ENCODE peak calls at places on chromosomes 2 and 18, in eight cellular contexts. One of them, this sample, is unnamed.

GRCh38 chr2:143616452-143616851 is 487.2 kb downstream of the ARHGAP15 start:
- DNase-seq in non-pigmented ciliary epithelial cell: no peak
- DNase-seq in stimulated activated naive B cell treated with anti-CD40 and anti-IgM and Interleukin-4, amounts not matched to agents 10 μg/mL and 1 μg/mL and 100 μg/mL, for 72 hours: no peak
- DNase-seq in GF-D8: peak
- DNase-seq in fibroblast of lung: no peak
- DNase-seq in pons: no peak
- DNase-seq in NCI-H774: no peak
- DNase-seq in H54: no peak
- DNase-seq in this sample: no peak

GRCh38 chr2:152920846-152921245 is 202.4 kb downstream of the ARL6IP6 start:
- DNase-seq in non-pigmented ciliary epithelial cell: no peak
- DNase-seq in stimulated activated naive B cell treated with anti-CD40 and anti-IgM and Interleukin-4, amounts not matched to agents 10 μg/mL and 1 μg/mL and 100 μg/mL, for 72 hours: no peak
- DNase-seq in GF-D8: no peak
- DNase-seq in fibroblast of lung: peak
- DNase-seq in pons: no peak
- DNase-seq in NCI-H774: no peak
- DNase-seq in H54: peak
- DNase-seq in this sample: no peak

GRCh38 chr2:233081232-233081730 is 21.1 kb downstream of the INPP5D start:
- DNase-seq in non-pigmented ciliary epithelial cell: no peak
- DNase-seq in stimulated activated naive B cell treated with anti-CD40 and anti-IgM and Interleukin-4, amounts not matched to agents 10 μg/mL and 1 μg/mL and 100 μg/mL, for 72 hours: peak
- DNase-seq in GF-D8: no peak
- DNase-seq in fibroblast of lung: no peak
- DNase-seq in pons: peak
- DNase-seq in NCI-H774: no peak
- DNase-seq in H54: no peak
- DNase-seq in this sample: peak

GRCh38 chr2:233758849-233759248 is 1.2 kb upstream of the UGT1A1 start:
- DNase-seq in non-pigmented ciliary epithelial cell: no peak
- DNase-seq in stimulated activated naive B cell treated with anti-CD40 and anti-IgM and Interleukin-4, amounts not matched to agents 10 μg/mL and 1 μg/mL and 100 μg/mL, for 72 hours: no peak
- DNase-seq in GF-D8: no peak
- DNase-seq in fibroblast of lung: peak
- DNase-seq in pons: no peak
- DNase-seq in NCI-H774: no peak
- DNase-seq in H54: no peak
- DNase-seq in this sample: no peak

GRCh38 chr2:39602616-39603015 is 63.1 kb upstream of the TMEM178A start:
- DNase-seq in non-pigmented ciliary epithelial cell: no peak
- DNase-seq in stimulated activated naive B cell treated with anti-CD40 and anti-IgM and Interleukin-4, amounts not matched to agents 10 μg/mL and 1 μg/mL and 100 μg/mL, for 72 hours: no peak
- DNase-seq in GF-D8: no peak
- DNase-seq in fibroblast of lung: no peak
- DNase-seq in pons: no peak
- DNase-seq in NCI-H774: no peak
- DNase-seq in H54: no peak
- DNase-seq in this sample: no peak

GRCh38 chr2:240500561-240501423 is 57.0 kb downstream of the ANKMY1 start:
- DNase-seq in non-pigmented ciliary epithelial cell: no peak
- DNase-seq in stimulated activated naive B cell treated with anti-CD40 and anti-IgM and Interleukin-4, amounts not matched to agents 10 μg/mL and 1 μg/mL and 100 μg/mL, for 72 hours: no peak
- DNase-seq in GF-D8: no peak
- DNase-seq in fibroblast of lung: no peak
- DNase-seq in pons: no peak
- DNase-seq in NCI-H774: no peak
- DNase-seq in H54: no peak
- DNase-seq in this sample: no peak

GRCh38 chr2:7752291-7752690 is 835.1 kb downstream of the RNF144A start:
- DNase-seq in non-pigmented ciliary epithelial cell: no peak
- DNase-seq in stimulated activated naive B cell treated with anti-CD40 and anti-IgM and Interleukin-4, amounts not matched to agents 10 μg/mL and 1 μg/mL and 100 μg/mL, for 72 hours: no peak
- DNase-seq in GF-D8: no peak
- DNase-seq in fibroblast of lung: no peak
- DNase-seq in pons: peak
- DNase-seq in NCI-H774: no peak
- DNase-seq in H54: no peak
- DNase-seq in this sample: no peak

GRCh38 chr18:7567487-7568425 is 640 bp downstream of the PTPRM start:
- DNase-seq in non-pigmented ciliary epithelial cell: no peak
- DNase-seq in stimulated activated naive B cell treated with anti-CD40 and anti-IgM and Interleukin-4, amounts not matched to agents 10 μg/mL and 1 μg/mL and 100 μg/mL, for 72 hours: peak
- DNase-seq in GF-D8: no peak
- DNase-seq in fibroblast of lung: peak
- DNase-seq in pons: no peak
- DNase-seq in NCI-H774: no peak
- DNase-seq in H54: peak
- DNase-seq in this sample: no peak

GRCh38 chr2:159890945-159891588 is 93.1 kb upstream of the CD302 start:
- DNase-seq in non-pigmented ciliary epithelial cell: no peak
- DNase-seq in stimulated activated naive B cell treated with anti-CD40 and anti-IgM and Interleukin-4, amounts not matched to agents 10 μg/mL and 1 μg/mL and 100 μg/mL, for 72 hours: no peak
- DNase-seq in GF-D8: no peak
- DNase-seq in fibroblast of lung: no peak
- DNase-seq in pons: no peak
- DNase-seq in NCI-H774: no peak
- DNase-seq in H54: no peak
- DNase-seq in this sample: no peak

GRCh38 chr2:26011990-26012856 is 21.7 kb upstream of the RAB10 start:
- DNase-seq in non-pigmented ciliary epithelial cell: no peak
- DNase-seq in stimulated activated naive B cell treated with anti-CD40 and anti-IgM and Interleukin-4, amounts not matched to agents 10 μg/mL and 1 μg/mL and 100 μg/mL, for 72 hours: no peak
- DNase-seq in GF-D8: no peak
- DNase-seq in fibroblast of lung: peak
- DNase-seq in pons: no peak
- DNase-seq in NCI-H774: peak
- DNase-seq in H54: no peak
- DNase-seq in this sample: peak

GRCh38 chr18:57803119-57803969 is at the start of gene ATP8B1:
- DNase-seq in non-pigmented ciliary epithelial cell: no peak
- DNase-seq in stimulated activated naive B cell treated with anti-CD40 and anti-IgM and Interleukin-4, amounts not matched to agents 10 μg/mL and 1 μg/mL and 100 μg/mL, for 72 hours: peak
- DNase-seq in GF-D8: no peak
- DNase-seq in fibroblast of lung: peak
- DNase-seq in pons: no peak
- DNase-seq in NCI-H774: peak
- DNase-seq in H54: no peak
- DNase-seq in this sample: no peak

GRCh38 chr2:75560768-75561565 is at the start of gene EVA1A:
- DNase-seq in non-pigmented ciliary epithelial cell: no peak
- DNase-seq in stimulated activated naive B cell treated with anti-CD40 and anti-IgM and Interleukin-4, amounts not matched to agents 10 μg/mL and 1 μg/mL and 100 μg/mL, for 72 hours: no peak
- DNase-seq in GF-D8: no peak
- DNase-seq in fibroblast of lung: peak
- DNase-seq in pons: no peak
- DNase-seq in NCI-H774: peak
- DNase-seq in H54: peak
- DNase-seq in this sample: no peak

GRCh38 chr2:58156780-58157179 is 84.3 kb downstream of the FANCL start:
- DNase-seq in non-pigmented ciliary epithelial cell: no peak
- DNase-seq in stimulated activated naive B cell treated with anti-CD40 and anti-IgM and Interleukin-4, amounts not matched to agents 10 μg/mL and 1 μg/mL and 100 μg/mL, for 72 hours: no peak
- DNase-seq in GF-D8: no peak
- DNase-seq in fibroblast of lung: peak
- DNase-seq in pons: no peak
- DNase-seq in NCI-H774: no peak
- DNase-seq in H54: no peak
- DNase-seq in this sample: no peak

GRCh38 chr2:44810892-44811530 is 130.5 kb upstream of the SIX3 start:
- DNase-seq in non-pigmented ciliary epithelial cell: no peak
- DNase-seq in stimulated activated naive B cell treated with anti-CD40 and anti-IgM and Interleukin-4, amounts not matched to agents 10 μg/mL and 1 μg/mL and 100 μg/mL, for 72 hours: no peak
- DNase-seq in GF-D8: no peak
- DNase-seq in fibroblast of lung: no peak
- DNase-seq in pons: no peak
- DNase-seq in NCI-H774: no peak
- DNase-seq in H54: no peak
- DNase-seq in this sample: no peak

GRCh38 chr18:34122724-34123334 is 101.9 kb downstream of the NOL4 start:
- DNase-seq in non-pigmented ciliary epithelial cell: no peak
- DNase-seq in stimulated activated naive B cell treated with anti-CD40 and anti-IgM and Interleukin-4, amounts not matched to agents 10 μg/mL and 1 μg/mL and 100 μg/mL, for 72 hours: peak
- DNase-seq in GF-D8: peak
- DNase-seq in fibroblast of lung: peak
- DNase-seq in pons: peak
- DNase-seq in NCI-H774: peak
- DNase-seq in H54: peak
- DNase-seq in this sample: peak

GRCh38 chr2:109069430-109070194 is 59.4 kb upstream of the SH3RF3 start:
- DNase-seq in non-pigmented ciliary epithelial cell: no peak
- DNase-seq in stimulated activated naive B cell treated with anti-CD40 and anti-IgM and Interleukin-4, amounts not matched to agents 10 μg/mL and 1 μg/mL and 100 μg/mL, for 72 hours: no peak
- DNase-seq in GF-D8: no peak
- DNase-seq in fibroblast of lung: no peak
- DNase-seq in pons: no peak
- DNase-seq in NCI-H774: no peak
- DNase-seq in H54: no peak
- DNase-seq in this sample: no peak

GRCh38 chr18:48940854-48941531 is 9.8 kb downstream of the SMAD7 start:
- DNase-seq in non-pigmented ciliary epithelial cell: no peak
- DNase-seq in stimulated activated naive B cell treated with anti-CD40 and anti-IgM and Interleukin-4, amounts not matched to agents 10 μg/mL and 1 μg/mL and 100 μg/mL, for 72 hours: no peak
- DNase-seq in GF-D8: peak
- DNase-seq in fibroblast of lung: no peak
- DNase-seq in pons: no peak
- DNase-seq in NCI-H774: no peak
- DNase-seq in H54: no peak
- DNase-seq in this sample: no peak

GRCh38 chr2:37795938-37796337 is 124.5 kb upstream of the CDC42EP3 start:
- DNase-seq in non-pigmented ciliary epithelial cell: no peak
- DNase-seq in stimulated activated naive B cell treated with anti-CD40 and anti-IgM and Interleukin-4, amounts not matched to agents 10 μg/mL and 1 μg/mL and 100 μg/mL, for 72 hours: no peak
- DNase-seq in GF-D8: no peak
- DNase-seq in fibroblast of lung: peak
- DNase-seq in pons: no peak
- DNase-seq in NCI-H774: no peak
- DNase-seq in H54: no peak
- DNase-seq in this sample: no peak

GRCh38 chr2:85662899-85663683 is 4.9 kb downstream of the SFTPB start:
- DNase-seq in non-pigmented ciliary epithelial cell: peak
- DNase-seq in stimulated activated naive B cell treated with anti-CD40 and anti-IgM and Interleukin-4, amounts not matched to agents 10 μg/mL and 1 μg/mL and 100 μg/mL, for 72 hours: no peak
- DNase-seq in GF-D8: no peak
- DNase-seq in fibroblast of lung: peak
- DNase-seq in pons: no peak
- DNase-seq in NCI-H774: no peak
- DNase-seq in H54: peak
- DNase-seq in this sample: no peak

GRCh38 chr2:26599387-26599786 is 41.8 kb downstream of the CIB4 start:
- DNase-seq in non-pigmented ciliary epithelial cell: no peak
- DNase-seq in stimulated activated naive B cell treated with anti-CD40 and anti-IgM and Interleukin-4, amounts not matched to agents 10 μg/mL and 1 μg/mL and 100 μg/mL, for 72 hours: no peak
- DNase-seq in GF-D8: no peak
- DNase-seq in fibroblast of lung: no peak
- DNase-seq in pons: no peak
- DNase-seq in NCI-H774: no peak
- DNase-seq in H54: no peak
- DNase-seq in this sample: no peak

GRCh38 chr2:207759890-207760289 is 9.8 kb downstream of the FZD5 start:
- DNase-seq in non-pigmented ciliary epithelial cell: no peak
- DNase-seq in stimulated activated naive B cell treated with anti-CD40 and anti-IgM and Interleukin-4, amounts not matched to agents 10 μg/mL and 1 μg/mL and 100 μg/mL, for 72 hours: no peak
- DNase-seq in GF-D8: no peak
- DNase-seq in fibroblast of lung: no peak
- DNase-seq in pons: no peak
- DNase-seq in NCI-H774: no peak
- DNase-seq in H54: no peak
- DNase-seq in this sample: no peak